ENCODE peak calls at places on chromosomes 5 and 9, in seven cellular contexts. One of them, this sample, is unnamed. For H3K4me1, the result is how much of the 10 kb centered on the place peaks cover.

GRCh38 chr9:137574192-137574591 is 4.5 kb downstream of the DPH7 start:
- DNase-seq in H1: no peak
- DNase-seq in neuronal stem cell: no peak
- DNase-seq in H9: no peak
- DNase-seq in mesenchymal stem cell: no peak
- DNase-seq in trophoblast cell: no peak
- DNase-seq in IMR-90: no peak
- DNase-seq in this sample: no peak

GRCh38 chr9:128124873-128125574 is 2.5 kb downstream of the PTGES2 start:
- DNase-seq in H1: peak
- DNase-seq in neuronal stem cell: peak
- DNase-seq in H9: peak
- DNase-seq in mesenchymal stem cell: peak
- DNase-seq in trophoblast cell: no peak
- DNase-seq in IMR-90: peak
- DNase-seq in this sample: peak

GRCh38 chr9:26112724-26113123 is 434.5 kb upstream of the TUSC1 start:
- DNase-seq in H1: no peak
- DNase-seq in neuronal stem cell: no peak
- DNase-seq in H9: no peak
- DNase-seq in mesenchymal stem cell: no peak
- DNase-seq in trophoblast cell: no peak
- DNase-seq in IMR-90: peak
- DNase-seq in this sample: no peak

GRCh38 chr9:14500705-14501104 is 186.8 kb upstream of the NFIB start:
- DNase-seq in H1: no peak
- DNase-seq in neuronal stem cell: no peak
- DNase-seq in H9: no peak
- DNase-seq in mesenchymal stem cell: no peak
- DNase-seq in trophoblast cell: no peak
- DNase-seq in IMR-90: no peak
- DNase-seq in this sample: no peak

GRCh38 chr5:107487056-107487461 is 183.7 kb downstream of the EFNA5 start:
- DNase-seq in H1: no peak
- DNase-seq in neuronal stem cell: no peak
- DNase-seq in H9: no peak
- DNase-seq in mesenchymal stem cell: peak
- DNase-seq in trophoblast cell: no peak
- DNase-seq in IMR-90: peak
- DNase-seq in this sample: no peak

GRCh38 chr9:115213777-115214428 is 95.9 kb upstream of the TNC start:
- DNase-seq in H1: no peak
- DNase-seq in neuronal stem cell: no peak
- DNase-seq in H9: no peak
- DNase-seq in mesenchymal stem cell: peak
- DNase-seq in trophoblast cell: peak
- DNase-seq in IMR-90: peak
- DNase-seq in this sample: peak

GRCh38 chr5:58944221-58944620 is 361.3 kb downstream of the RAB3C start:
- DNase-seq in H1: no peak
- DNase-seq in neuronal stem cell: no peak
- DNase-seq in H9: no peak
- DNase-seq in mesenchymal stem cell: no peak
- DNase-seq in trophoblast cell: no peak
- DNase-seq in IMR-90: peak
- DNase-seq in this sample: no peak

GRCh38 chr5:136155769-136156168 is 23.1 kb downstream of the SMAD5 start:
- DNase-seq in H1: no peak
- DNase-seq in neuronal stem cell: no peak
- DNase-seq in H9: no peak
- DNase-seq in mesenchymal stem cell: peak
- DNase-seq in trophoblast cell: no peak
- DNase-seq in IMR-90: peak
- DNase-seq in this sample: no peak

DNA sequence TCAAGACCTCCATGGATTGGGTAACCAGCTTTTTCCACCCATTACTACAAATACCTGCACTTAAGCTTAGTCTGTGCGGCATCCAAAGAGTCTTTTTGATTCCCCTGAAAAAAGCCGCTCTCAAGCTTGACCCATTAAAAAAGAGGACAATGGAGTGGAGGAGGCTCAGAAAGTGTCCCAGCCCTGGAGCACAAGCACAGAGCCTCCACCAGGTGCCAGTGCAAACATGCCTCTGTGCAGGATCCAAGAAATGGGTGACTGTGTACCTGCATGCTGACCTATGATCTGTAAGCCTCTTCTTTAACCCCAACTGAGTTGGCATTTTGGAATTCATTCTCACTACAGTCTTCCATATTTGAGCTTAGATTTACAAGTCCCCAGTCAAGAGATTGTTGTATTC is 168.3 kb upstream of the TLE4 start:
- DNase-seq in H1: no peak
- DNase-seq in neuronal stem cell: no peak
- DNase-seq in H9: no peak
- DNase-seq in mesenchymal stem cell: no peak
- DNase-seq in trophoblast cell: no peak
- DNase-seq in IMR-90: no peak
- DNase-seq in this sample: no peak
- H3K18ac ChIP-seq in H1: no peak
- H3K18ac ChIP-seq in neuronal stem cell: no peak
- H3K18ac ChIP-seq in H9: no peak
- H3K18ac ChIP-seq in mesenchymal stem cell: no peak
- H3K18ac ChIP-seq in trophoblast cell: no peak
- H3K18ac ChIP-seq in IMR-90: no peak
- H3K18ac ChIP-seq in this sample: no peak

GRCh38 chr5:2703615-2704014 is 47.9 kb downstream of the IRX2 start:
- DNase-seq in H1: no peak
- DNase-seq in neuronal stem cell: no peak
- DNase-seq in H9: no peak
- DNase-seq in mesenchymal stem cell: no peak
- DNase-seq in trophoblast cell: no peak
- DNase-seq in IMR-90: no peak
- DNase-seq in this sample: no peak

GRCh38 chr5:2701592-2701991 is 49.9 kb downstream of the IRX2 start:
- DNase-seq in H1: no peak
- DNase-seq in neuronal stem cell: no peak
- DNase-seq in H9: no peak
- DNase-seq in mesenchymal stem cell: no peak
- DNase-seq in trophoblast cell: no peak
- DNase-seq in IMR-90: no peak
- DNase-seq in this sample: no peak

GRCh38 chr5:2700876-2701275 is 50.6 kb downstream of the IRX2 start:
- DNase-seq in H1: no peak
- DNase-seq in neuronal stem cell: no peak
- DNase-seq in H9: no peak
- DNase-seq in mesenchymal stem cell: no peak
- DNase-seq in trophoblast cell: no peak
- DNase-seq in IMR-90: no peak
- DNase-seq in this sample: no peak

GRCh38 chr5:2703041-2703440 is 48.4 kb downstream of the IRX2 start:
- DNase-seq in H1: no peak
- DNase-seq in neuronal stem cell: no peak
- DNase-seq in H9: no peak
- DNase-seq in mesenchymal stem cell: no peak
- DNase-seq in trophoblast cell: no peak
- DNase-seq in IMR-90: no peak
- DNase-seq in this sample: no peak

GRCh38 chr5:2702096-2702879 is 49.2 kb downstream of the IRX2 start:
- DNase-seq in H1: no peak
- DNase-seq in neuronal stem cell: no peak
- DNase-seq in H9: no peak
- DNase-seq in mesenchymal stem cell: no peak
- DNase-seq in trophoblast cell: no peak
- DNase-seq in IMR-90: no peak
- DNase-seq in this sample: no peak
- H3K4me1 ChIP-seq in H1: under half
- H3K4me1 ChIP-seq in neuronal stem cell: under half
- H3K4me1 ChIP-seq in H9: under half
- H3K4me1 ChIP-seq in mesenchymal stem cell: under half
- H3K4me1 ChIP-seq in trophoblast cell: under half
- H3K4me1 ChIP-seq in IMR-90: under half
- H3K4me1 ChIP-seq in this sample: under half

GRCh38 chr5:61559722-61560121 is 227.7 kb downstream of the ZSWIM6 start:
- DNase-seq in H1: no peak
- DNase-seq in neuronal stem cell: no peak
- DNase-seq in H9: no peak
- DNase-seq in mesenchymal stem cell: no peak
- DNase-seq in trophoblast cell: no peak
- DNase-seq in IMR-90: no peak
- DNase-seq in this sample: no peak
- H3K18ac ChIP-seq in H1: no peak
- H3K18ac ChIP-seq in neuronal stem cell: no peak
- H3K18ac ChIP-seq in H9: no peak
- H3K18ac ChIP-seq in mesenchymal stem cell: no peak
- H3K18ac ChIP-seq in trophoblast cell: no peak
- H3K18ac ChIP-seq in IMR-90: no peak
- H3K18ac ChIP-seq in this sample: no peak

GRCh38 chr9:101995231-101995630 is 256.8 kb upstream of the GRIN3A start:
- DNase-seq in H1: no peak
- DNase-seq in neuronal stem cell: no peak
- DNase-seq in H9: no peak
- DNase-seq in mesenchymal stem cell: no peak
- DNase-seq in trophoblast cell: no peak
- DNase-seq in IMR-90: no peak
- DNase-seq in this sample: no peak
- H3K4me1 ChIP-seq in H1: under half
- H3K4me1 ChIP-seq in neuronal stem cell: under half
- H3K4me1 ChIP-seq in H9: under half
- H3K4me1 ChIP-seq in mesenchymal stem cell: under half
- H3K4me1 ChIP-seq in trophoblast cell: under half
- H3K4me1 ChIP-seq in IMR-90: under half
- H3K4me1 ChIP-seq in this sample: under half